ENCODE peak calls at places on chromosomes 2 and 18, in six cellular contexts. Y, A, X, V, M and I are unnamed samples.

GRCh38 chr2:144914113-144914512 is 394.2 kb upstream of the ZEB2 start:
- DNase-seq in Y (no peak), A (no peak), X (no peak), V (no peak), M (no peak), I (no peak)

GRCh38 chr2:107025869-107026380 is 140.0 kb upstream of the ST6GAL2 start:
- DNase-seq in Y (peak), A (no peak), X (peak), V (peak), M (no peak), I (no peak)

GRCh38 chr2:110997646-110998045 is 123.1 kb upstream of the BCL2L11 start:
- DNase-seq in Y (no peak), A (no peak), X (no peak), V (no peak), M (no peak), I (no peak)

GRCh38 chr2:121471571-121472464 is 58.9 kb upstream of the RNU4ATAC start:
- DNase-seq in Y (peak), A (no peak), X (no peak), V (peak), M (no peak), I (no peak)

GRCh38 chr2:46101557-46102220 is 195.5 kb upstream of the EPAS1 start:
- DNase-seq in Y (peak), A (no peak), X (peak), V (no peak), M (no peak), I (no peak)

GRCh38 chr2:241966671-241967070 is 97.1 kb downstream of the RTP5 start:
- DNase-seq in Y (no peak), A (no peak), X (no peak), V (no peak), M (no peak), I (no peak)

GRCh38 chr2:215002500-215002899 is 135.9 kb downstream of the ABCA12 start:
- DNase-seq in Y (peak), A (peak), X (peak), V (peak), M (peak), I (peak)

GRCh38 chr2:129347486-129348217 is 631.8 kb upstream of the RAB6C start:
- DNase-seq in Y (no peak), A (peak), X (no peak), V (no peak), M (no peak), I (no peak)

GRCh38 chr2:162197095-162197825 is 45.2 kb upstream of the GCG start:
- DNase-seq in Y (peak), A (no peak), X (no peak), V (peak), M (no peak), I (no peak)

GRCh38 chr2:239357954-239358754 is 42.7 kb downstream of the HDAC4 start:
- DNase-seq in Y (peak), A (peak), X (no peak), V (peak), M (no peak), I (no peak)

GRCh38 chr2:14016289-14016955 is 616.1 kb upstream of the LRATD1 start:
- DNase-seq in Y (peak), A (no peak), X (no peak), V (peak), M (no peak), I (no peak)

GRCh38 chr18:62448426-62448825 is 74.4 kb upstream of the ZCCHC2 start:
- DNase-seq in Y (no peak), A (no peak), X (no peak), V (no peak), M (no peak), I (no peak)

GRCh38 chr18:35127201-35127600 is 86.0 kb downstream of the MAPRE2 start:
- DNase-seq in Y (no peak), A (no peak), X (peak), V (peak), M (no peak), I (no peak)

GRCh38 chr2:238684362-238685326 is 163.2 kb upstream of the TWIST2 start:
- DNase-seq in Y (peak), A (peak), X (peak), V (peak), M (no peak), I (peak)

GRCh38 chr18:52190630-52191029 is 149.4 kb upstream of the DCC start:
- DNase-seq in Y (no peak), A (no peak), X (no peak), V (no peak), M (no peak), I (no peak)

GRCh38 chr18:79923896-79924585 is 27.4 kb downstream of the SLC66A2 start:
- DNase-seq in Y (no peak), A (no peak), X (no peak), V (no peak), M (no peak), I (no peak)